ENCODE peak calls at places on chromosomes 16 and 17, in ten cellular contexts. H is thoracic aorta, N is K562, R is WTC11, G is H9, Y is choroid plexus epithelial cell, F is stomach, I is uterus, Z is BJ, S is tibial artery. U is an unnamed sample.

GRCh38 chr16:66905633-66906539 is 12.8 kb downstream of the CDH16 start:
- DNase-seq in S (no peak), R (peak), G (peak), F (peak), Z (no peak), Y (peak), H (no peak), N (peak), I (no peak), U (no peak)

GRCh38 chr16:47460301-47460754 is 535 bp downstream of the ITFG1 start:
- DNase-seq in S (no peak), Y (no peak), G (no peak), H (no peak), R (no peak), F (no peak), I (no peak), Z (no peak), N (no peak), U (no peak)

GRCh38 chr17:81867952-81868673 is 3.0 kb downstream of the ARHGDIA start:
- DNase-seq in Z (no peak), Y (no peak), F (no peak), H (no peak), N (no peak), S (no peak), G (peak), I (no peak), R (no peak), U (no peak)

GRCh38 chr17:35788504-35788998 is 6.9 kb downstream of the MMP28 start:
- DNase-seq in N (peak), G (no peak), F (no peak), Y (peak), H (no peak), S (peak), I (no peak), Z (peak), R (no peak), U (no peak)

GRCh38 chr17:19539040-19539399 is 5.4 kb downstream of the SLC47A1 start:
- DNase-seq in N (no peak), R (no peak), G (no peak), Y (no peak), Z (no peak), H (no peak), F (no peak), I (no peak), S (no peak), U (no peak)

GRCh38 chr16:50309527-50310307 is 43.4 kb downstream of the ADCY7 start:
- DNase-seq in F (peak), S (peak), I (no peak), N (no peak), Y (no peak), R (no peak), Z (no peak), G (no peak), H (no peak), U (peak)

GRCh38 chr17:8611135-8611534 is 19.4 kb downstream of the MYH10 start:
- DNase-seq in I (no peak), G (no peak), S (peak), R (no peak), F (no peak), Z (peak), N (no peak), Y (no peak), H (no peak), U (no peak)

GRCh38 chr17:2030779-2031163 is 818 bp downstream of the DPH1 start:
- DNase-seq in G (peak), Z (no peak), Y (no peak), S (no peak), F (no peak), R (peak), N (peak), H (no peak), I (no peak), U (no peak)

GRCh38 chr17:78400581-78401240 is 22.3 kb downstream of the PGS1 start:
- DNase-seq in G (no peak), Y (no peak), H (no peak), I (no peak), R (no peak), F (no peak), Z (no peak), N (no peak), S (no peak), U (no peak)

GRCh38 chr17:2598166-2598565 is 4.7 kb downstream of the PAFAH1B1 start:
- DNase-seq in I (no peak), F (no peak), R (no peak), Z (peak), Y (peak), S (no peak), N (no peak), G (no peak), H (no peak), U (no peak)

GRCh38 chr16:19115148-19116021 is 1.6 kb downstream of the ITPRIPL2 start:
- DNase-seq in Z (no peak), H (no peak), S (peak), F (no peak), I (no peak), Y (no peak), R (peak), N (no peak), G (no peak), U (no peak)

GRCh38 chr17:77696720-77697460 is 261.6 kb upstream of the TNRC6C start:
- DNase-seq in N (no peak), H (no peak), Y (no peak), F (no peak), S (peak), R (no peak), G (peak), Z (no peak), I (peak), U (no peak)

GRCh38 chr17:80187090-80187489 is 17.3 kb downstream of the CARD14 start:
- DNase-seq in H (no peak), G (no peak), Y (peak), Z (no peak), N (no peak), S (no peak), R (no peak), F (no peak), I (no peak), U (no peak)

DNA sequence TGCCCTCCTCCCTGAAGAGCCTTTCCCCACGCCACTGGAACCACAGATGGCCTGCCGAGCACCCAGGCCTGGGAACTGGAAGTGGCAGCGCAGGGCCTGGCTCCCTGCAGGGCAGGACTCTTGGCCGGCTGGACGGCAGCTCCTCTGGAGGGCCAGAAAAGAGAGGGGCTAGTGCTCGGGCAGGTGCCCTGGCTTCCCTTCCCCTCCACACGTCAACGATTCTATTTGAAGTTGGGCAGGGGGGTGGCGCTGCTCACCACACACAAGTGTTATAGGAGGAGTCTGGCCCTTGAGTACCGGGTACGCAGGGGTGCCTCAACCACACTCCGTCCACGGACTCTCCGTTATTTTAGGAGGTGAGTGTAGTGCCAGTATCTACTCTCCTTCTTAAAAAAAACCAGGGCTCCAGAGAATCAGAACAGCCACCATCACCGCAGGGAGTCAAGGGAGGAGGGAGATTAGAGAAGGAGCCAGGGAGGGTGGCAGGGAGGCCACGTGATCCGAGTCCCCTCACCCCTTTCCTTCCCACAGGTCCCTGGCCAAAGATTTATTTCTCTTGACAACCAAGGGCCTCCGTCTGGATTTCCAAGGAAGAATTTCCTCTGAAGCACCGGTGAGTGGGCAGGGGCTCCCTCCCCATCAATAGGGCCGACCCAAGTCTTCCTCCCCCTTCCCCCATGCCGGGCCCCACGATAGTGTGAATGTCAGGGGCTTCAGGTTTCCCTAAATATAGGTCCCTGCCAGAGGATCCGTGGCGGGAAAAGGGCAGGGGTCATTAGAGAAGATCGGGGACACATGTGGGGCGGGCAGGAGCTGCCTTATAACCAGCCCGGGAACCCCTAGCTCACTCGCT is 1.4 kb upstream of the ALDOA start:
- DNase-seq in I (peak), R (peak), H (no peak), F (peak), Z (no peak), Y (peak), G (peak), S (peak), N (peak), U (peak)
- TF ChIP-seq CTCF in I (peak), R (no peak), H (no peak), F (no peak), Z (peak), Y (peak), G (peak), S (peak), N (peak), U (no peak)

DNA sequence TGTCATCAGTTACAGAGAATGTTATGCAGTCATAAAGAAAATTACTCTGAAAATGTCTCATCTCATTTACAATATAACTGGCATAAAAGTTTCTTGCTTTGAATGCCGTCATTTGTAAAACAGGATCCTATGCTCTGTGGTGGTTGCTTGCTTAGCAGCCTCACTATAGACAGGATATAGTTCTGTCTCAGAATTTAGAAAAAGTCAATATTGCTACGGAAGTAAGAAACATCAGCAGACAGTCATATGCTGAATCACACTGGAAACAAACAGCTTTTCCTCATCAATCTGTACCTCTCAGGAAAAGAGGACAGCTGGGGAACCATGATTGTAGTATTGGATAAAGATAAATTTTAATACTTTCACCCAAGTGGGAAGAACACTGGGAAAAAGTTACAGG is 105.5 kb downstream of the MYO1D start:
- DNase-seq in G (no peak), H (no peak), Z (no peak), S (no peak), I (no peak), R (no peak), F (no peak), Y (peak), N (no peak), U (no peak)
- TF ChIP-seq CTCF in G (no peak), H (no peak), Z (no peak), S (no peak), I (no peak), R (no peak), F (no peak), Y (no peak), N (no peak), U (no peak)

GRCh38 chr17:45308016-45308365 is 8.8 kb downstream of the MAP3K14 start:
- DNase-seq in S (no peak), N (no peak), G (no peak), R (no peak), F (no peak), I (no peak), H (no peak), Z (no peak), Y (no peak), U (no peak)
- TF ChIP-seq CTCF in S (no peak), N (no peak), G (no peak), R (no peak), F (no peak), I (no peak), H (no peak), Z (no peak), Y (no peak), U (no peak)

GRCh38 chr16:28202147-28202746 is 9.5 kb downstream of the XPO6 start:
- DNase-seq in G (no peak), Z (no peak), H (no peak), Y (no peak), R (no peak), N (peak), S (no peak), F (no peak), I (no peak), U (no peak)
- TF ChIP-seq CTCF in G (peak), Z (no peak), H (no peak), Y (peak), R (no peak), N (peak), S (no peak), F (no peak), I (no peak), U (no peak)

DNA sequence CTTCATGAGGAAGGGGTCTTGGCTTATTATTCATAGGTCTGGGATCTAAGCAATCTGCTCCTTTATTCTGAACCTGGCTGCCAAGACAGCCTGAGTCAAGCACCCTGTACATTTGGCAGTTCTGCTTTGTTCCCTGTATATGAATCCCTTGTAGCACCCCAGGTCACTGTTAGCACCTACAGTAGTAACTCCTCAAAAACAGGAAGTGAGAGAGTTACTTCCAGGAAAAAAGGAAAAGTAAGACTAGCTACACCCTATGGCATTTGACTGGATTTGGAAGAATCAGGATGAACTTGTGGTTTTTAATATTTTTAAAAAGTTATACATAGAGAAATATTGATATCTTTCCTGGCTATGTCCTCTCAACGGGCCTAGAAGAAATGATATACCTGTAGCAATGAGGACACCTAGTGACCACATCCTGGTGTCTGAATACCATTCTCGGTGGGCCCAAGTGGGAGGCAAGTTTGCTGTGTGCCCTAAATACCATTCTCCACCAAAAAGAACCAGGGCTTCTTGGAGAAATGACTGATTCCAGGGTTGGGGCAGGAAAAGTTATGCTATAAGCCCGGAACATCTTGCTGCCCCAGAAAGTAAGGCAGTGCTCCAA is 9.9 kb downstream of the ANKRD40 start:
- DNase-seq in Y (no peak), R (no peak), G (no peak), I (no peak), Z (no peak), F (no peak), S (no peak), H (no peak), N (no peak), U (no peak)
- TF ChIP-seq CTCF in Y (no peak), R (no peak), G (peak), I (no peak), Z (no peak), F (no peak), S (no peak), H (no peak), N (peak), U (no peak)

U was measured in natural killer cell.